ENCODE peak calls at places on chromosomes 1 and 21, in six cellular contexts. P, D, O, E, Y and U are unnamed samples.

GRCh38 chr1:6472391-6472790 is 6.4 kb upstream of the TNFRSF25 start:
- DNase-seq in P (no peak), D (no peak), O (no peak), E (no peak), Y (no peak), U (no peak)

GRCh38 chr1:94971491-94971924 is 44.6 kb upstream of the CNN3 start:
- DNase-seq in P (peak; percentile 65), D (no peak), O (no peak), E (no peak), Y (no peak), U (no peak)

GRCh38 chr1:36212782-36213181 is 11.5 kb upstream of the THRAP3 start:
- DNase-seq in P (no peak), D (peak; percentile 56), O (no peak), E (no peak), Y (no peak), U (no peak)

GRCh38 chr1:1922782-1923680 is 4.0 kb upstream of the TMEM52 start:
- DNase-seq in P (no peak), D (no peak), O (no peak), E (no peak), Y (no peak), U (no peak)

GRCh38 chr1:43039228-43040055 is 80.8 kb upstream of the SLC2A1 start:
- DNase-seq in P (no peak), D (no peak), O (no peak), E (no peak), Y (no peak), U (no peak)

GRCh38 chr1:5481889-5482288 is 510.3 kb downstream of the NPHP4 start:
- DNase-seq in P (no peak), D (no peak), O (no peak), E (no peak), Y (no peak), U (no peak)

GRCh38 chr1:180040034-180040433 is 85.4 kb downstream of the CEP350 start:
- DNase-seq in P (peak; percentile 72), D (no peak), O (no peak), E (no peak), Y (no peak), U (peak; percentile 45)

GRCh38 chr21:41953249-41953830 is 478 bp downstream of the C2CD2 start:
- DNase-seq in P (no peak), D (no peak), O (no peak), E (peak; percentile 32), Y (no peak), U (no peak)

GRCh38 chr21:45948576-45949141 is 32.9 kb upstream of the COL6A1 start:
- DNase-seq in P (no peak), D (no peak), O (no peak), E (peak; percentile 6), Y (no peak), U (no peak)

GRCh38 chr1:201267481-201268229 is 15.7 kb upstream of the PKP1 start:
- DNase-seq in P (no peak), D (no peak), O (no peak), E (no peak), Y (no peak), U (no peak)

GRCh38 chr1:167562697-167563096 is 9.1 kb upstream of the CREG1 start:
- DNase-seq in P (no peak), D (no peak), O (no peak), E (no peak), Y (no peak), U (peak; percentile 45)

GRCh38 chr1:2969870-2970291 is 51.4 kb upstream of the ACTRT2 start:
- DNase-seq in P (no peak), D (no peak), O (no peak), E (no peak), Y (no peak), U (no peak)

GRCh38 chr1:59866459-59866858 is 51.7 kb downstream of the HOOK1 start:
- DNase-seq in P (no peak), D (no peak), O (no peak), E (no peak), Y (no peak), U (no peak)

GRCh38 chr1:92476071-92476607 is 10.6 kb downstream of the GFI1 start:
- DNase-seq in P (no peak), D (peak; percentile 95), O (no peak), E (peak; percentile 37), Y (no peak), U (no peak)

GRCh38 chr1:168504064-168504837 is 39.5 kb downstream of the XCL2 start:
- DNase-seq in P (no peak), D (peak; percentile 98), O (no peak), E (no peak), Y (peak; percentile 83), U (peak; percentile 70)

GRCh38 chr1:88701275-88701674 is 17.2 kb downstream of the PKN2 start:
- DNase-seq in P (no peak), D (peak; percentile 68), O (no peak), E (no peak), Y (no peak), U (no peak)

GRCh38 chr1:64538389-64538788 is 68.5 kb downstream of the CACHD1 start:
- DNase-seq in P (no peak), D (no peak), O (no peak), E (no peak), Y (no peak), U (no peak)

GRCh38 chr1:176699821-176700220 is 236.8 kb downstream of the PAPPA2 start:
- DNase-seq in P (no peak), D (no peak), O (no peak), E (no peak), Y (no peak), U (no peak)

GRCh38 chr1:96538001-96538649 is 183.5 kb upstream of the PTBP2 start:
- DNase-seq in P (peak; percentile 62), D (peak; percentile 17), O (no peak), E (peak; percentile 36), Y (no peak), U (peak; percentile 92)

GRCh38 chr1:27307851-27308598 is 13.9 kb upstream of the TMEM222 start:
- DNase-seq in P (no peak), D (no peak), O (no peak), E (peak; percentile 45), Y (no peak), U (no peak)
- H3K4me3 ChIP-seq in P (no peak overlapping the region), D (no peak overlapping the region), O (no peak overlapping the region), E (peak overlapping the region; percentile 42), Y (no peak overlapping the region), U (no peak overlapping the region)

GRCh38 chr1:212255705-212256307 is 29.4 kb upstream of the PPP2R5A start:
- DNase-seq in P (no peak), D (peak; percentile 85), O (no peak), E (no peak), Y (no peak), U (no peak)
- H3K4me3 ChIP-seq in P (no peak overlapping the region), D (peak overlapping the region; percentile 21), O (no peak overlapping the region), E (no peak overlapping the region), Y (no peak overlapping the region), U (no peak overlapping the region)

GRCh38 chr1:150575072-150575489 is 4.3 kb downstream of the MCL1 start:
- DNase-seq in P (no peak), D (no peak), O (no peak), E (no peak), Y (no peak), U (no peak)
- H3K4me3 ChIP-seq in P (peak overlapping the region; percentile 62), D (no peak overlapping the region), O (peak overlapping the region; percentile 76), E (peak overlapping the region; percentile 96), Y (peak overlapping the region; percentile 91), U (peak overlapping the region; percentile 66)

GRCh38 chr1:235215453-235215852 is 54.4 kb upstream of the RBM34 start:
- DNase-seq in P (no peak), D (no peak), O (no peak), E (no peak), Y (no peak), U (no peak)

DNA sequence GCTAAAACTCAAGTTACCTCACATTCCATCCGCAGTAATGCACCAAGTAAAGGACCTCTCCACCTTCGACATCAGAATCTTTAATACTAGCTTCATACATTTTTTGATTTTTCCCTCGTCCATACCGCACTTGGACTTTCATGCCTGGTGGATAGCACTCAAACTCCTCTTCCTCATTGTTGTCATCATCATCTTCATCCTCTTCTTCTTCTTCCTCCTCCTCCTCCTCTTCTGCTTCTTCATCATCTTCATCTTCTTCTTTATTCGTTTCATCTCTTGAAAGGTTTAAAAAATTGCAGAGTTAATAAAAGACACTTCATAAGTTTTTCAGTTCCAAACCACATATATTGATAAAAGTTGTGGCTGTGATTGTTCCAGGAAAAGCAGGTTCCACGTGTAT is 52.7 kb upstream of the RBM34 start:
- DNase-seq in P (no peak), D (no peak), O (no peak), E (no peak), Y (no peak), U (no peak)
- H3K4me3 ChIP-seq in P (no peak overlapping the region), D (no peak overlapping the region), O (no peak overlapping the region), E (no peak overlapping the region), Y (no peak overlapping the region), U (no peak overlapping the region)

GRCh38 chr1:153612755-153613331 is at the start of gene S100A16:
- DNase-seq in P (no peak), D (no peak), O (no peak), E (peak; percentile 68), Y (peak; percentile 84), U (no peak)
- H3K4me3 ChIP-seq in P (peak within 1 kb of the TSS; percentile 90), D (no peak within 1 kb of the TSS), O (peak within 1 kb of the TSS; percentile 99), E (peak within 1 kb of the TSS; percentile 28), Y (peak within 1 kb of the TSS; percentile 51), U (peak within 1 kb of the TSS; percentile 71)